ENCODE peak calls at places on chromosomes 3 and 15, in four cellular contexts. One of them, this sample, is unnamed.

GRCh38 chr15:76973362-76973743 is 21.6 kb upstream of the PSTPIP1 start:
- DNase-seq in colonic mucosa: no peak
- DNase-seq in GM13977: peak
- DNase-seq in mesothelial cell of epicardium: no peak
- DNase-seq in this sample: no peak

GRCh38 chr3:157574580-157574979 is 71.4 kb upstream of the VEPH1 start:
- DNase-seq in colonic mucosa: no peak
- DNase-seq in GM13977: no peak
- DNase-seq in mesothelial cell of epicardium: no peak
- DNase-seq in this sample: no peak

GRCh38 chr3:164174049-164174448 is 904.2 kb downstream of the SI start:
- DNase-seq in colonic mucosa: no peak
- DNase-seq in GM13977: no peak
- DNase-seq in mesothelial cell of epicardium: no peak
- DNase-seq in this sample: no peak

GRCh38 chr15:71629761-71630499 is 180.4 kb upstream of the NR2E3 start:
- DNase-seq in colonic mucosa: no peak
- DNase-seq in GM13977: no peak
- DNase-seq in mesothelial cell of epicardium: no peak
- DNase-seq in this sample: no peak

GRCh38 chr15:79028411-79028964 is 62.1 kb downstream of the RASGRF1 start:
- DNase-seq in colonic mucosa: peak
- DNase-seq in GM13977: peak
- DNase-seq in mesothelial cell of epicardium: no peak
- DNase-seq in this sample: no peak

GRCh38 chr3:141484701-141485287 is 2.0 kb upstream of the RASA2 start:
- DNase-seq in colonic mucosa: no peak
- DNase-seq in GM13977: no peak
- DNase-seq in mesothelial cell of epicardium: no peak
- DNase-seq in this sample: no peak

GRCh38 chr3:114892880-114893279 is 254.2 kb downstream of the ZBTB20 start:
- DNase-seq in colonic mucosa: no peak
- DNase-seq in GM13977: no peak
- DNase-seq in mesothelial cell of epicardium: no peak
- DNase-seq in this sample: no peak

GRCh38 chr3:127209155-127209839 is 16.4 kb downstream of the PRR23E start:
- DNase-seq in colonic mucosa: peak
- DNase-seq in GM13977: no peak
- DNase-seq in mesothelial cell of epicardium: no peak
- DNase-seq in this sample: peak

GRCh38 chr3:112048911-112049310 is 14.4 kb downstream of the TMPRSS7 start:
- DNase-seq in colonic mucosa: no peak
- DNase-seq in GM13977: no peak
- DNase-seq in mesothelial cell of epicardium: no peak
- DNase-seq in this sample: no peak

GRCh38 chr3:122589297-122589696 is 11.8 kb downstream of the PARP15 start:
- DNase-seq in colonic mucosa: no peak
- DNase-seq in GM13977: no peak
- DNase-seq in mesothelial cell of epicardium: no peak
- DNase-seq in this sample: no peak

GRCh38 chr15:62927196-62927595 is 115.4 kb upstream of the TPM1 start:
- DNase-seq in colonic mucosa: no peak
- DNase-seq in GM13977: no peak
- DNase-seq in mesothelial cell of epicardium: no peak
- DNase-seq in this sample: no peak

GRCh38 chr3:64114651-64115050 is 91.4 kb upstream of the PSMD6 start:
- DNase-seq in colonic mucosa: no peak
- DNase-seq in GM13977: no peak
- DNase-seq in mesothelial cell of epicardium: no peak
- DNase-seq in this sample: no peak

GRCh38 chr3:64108784-64109317 is 85.6 kb upstream of the PSMD6 start:
- DNase-seq in colonic mucosa: no peak
- DNase-seq in GM13977: no peak
- DNase-seq in mesothelial cell of epicardium: no peak
- DNase-seq in this sample: no peak

GRCh38 chr3:64109438-64109837 is 86.1 kb upstream of the PSMD6 start:
- DNase-seq in colonic mucosa: peak
- DNase-seq in GM13977: no peak
- DNase-seq in mesothelial cell of epicardium: no peak
- DNase-seq in this sample: no peak

GRCh38 chr3:64111083-64111482 is 87.8 kb upstream of the PSMD6 start:
- DNase-seq in colonic mucosa: no peak
- DNase-seq in GM13977: no peak
- DNase-seq in mesothelial cell of epicardium: no peak
- DNase-seq in this sample: no peak

DNA sequence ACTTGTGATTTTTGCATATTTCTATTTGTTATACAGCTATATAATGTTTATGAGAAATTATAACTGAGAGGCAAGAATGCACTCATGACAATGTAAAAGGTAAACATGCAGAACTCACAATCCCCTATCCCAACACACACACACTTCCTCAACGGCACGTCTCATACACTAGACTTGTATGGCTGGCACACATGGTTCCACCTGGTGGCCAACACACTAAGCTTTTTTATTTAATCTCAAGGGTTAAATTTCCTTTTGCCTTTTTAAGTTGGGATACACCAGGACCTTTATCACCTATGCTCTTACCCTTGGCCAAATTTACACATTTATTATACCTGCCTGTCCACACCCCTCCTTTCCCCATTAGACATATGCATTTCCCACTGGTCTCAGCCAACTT is 88.6 kb upstream of the PSMD6 start:
- DNase-seq in colonic mucosa: no peak
- DNase-seq in GM13977: no peak
- DNase-seq in mesothelial cell of epicardium: no peak
- DNase-seq in this sample: no peak
- TF ChIP-seq CTCF in colonic mucosa: no peak
- TF ChIP-seq CTCF in GM13977: no peak
- TF ChIP-seq CTCF in mesothelial cell of epicardium: no peak
- TF ChIP-seq CTCF in this sample: no peak

DNA sequence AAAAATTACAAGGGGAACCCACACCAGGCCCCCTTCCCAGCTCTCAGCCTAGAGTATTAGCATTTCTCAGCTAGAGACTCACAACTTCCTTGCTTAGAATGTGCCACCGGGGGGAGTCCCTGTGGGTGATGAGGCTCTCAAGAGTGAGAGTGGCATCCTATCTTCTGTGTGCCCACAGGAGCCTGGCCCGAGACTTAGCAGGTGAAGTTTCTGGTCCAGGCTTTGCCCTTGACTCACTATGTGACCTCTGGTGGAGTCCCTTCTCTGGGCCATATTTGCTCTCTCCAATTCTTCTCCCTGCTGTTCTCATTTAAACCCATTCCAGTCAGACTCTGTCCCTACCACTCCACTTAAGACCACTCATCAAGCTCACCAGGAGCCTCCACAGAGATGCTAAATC is 18.1 kb downstream of the CLK3 start:
- DNase-seq in colonic mucosa: no peak
- DNase-seq in GM13977: no peak
- DNase-seq in mesothelial cell of epicardium: no peak
- DNase-seq in this sample: no peak
- TF ChIP-seq CTCF in colonic mucosa: no peak
- TF ChIP-seq CTCF in GM13977: peak
- TF ChIP-seq CTCF in mesothelial cell of epicardium: no peak
- TF ChIP-seq CTCF in this sample: no peak

GRCh38 chr3:480070-480469 is 283.5 kb downstream of the CHL1 start:
- DNase-seq in colonic mucosa: no peak
- DNase-seq in GM13977: no peak
- DNase-seq in mesothelial cell of epicardium: no peak
- DNase-seq in this sample: no peak

GRCh38 chr3:484302-484701 is 287.7 kb downstream of the CHL1 start:
- DNase-seq in colonic mucosa: no peak
- DNase-seq in GM13977: no peak
- DNase-seq in mesothelial cell of epicardium: no peak
- DNase-seq in this sample: no peak

GRCh38 chr3:487580-487979 is 291.0 kb downstream of the CHL1 start:
- DNase-seq in colonic mucosa: no peak
- DNase-seq in GM13977: no peak
- DNase-seq in mesothelial cell of epicardium: no peak
- DNase-seq in this sample: no peak

GRCh38 chr3:482479-482878 is 285.9 kb downstream of the CHL1 start:
- DNase-seq in colonic mucosa: no peak
- DNase-seq in GM13977: no peak
- DNase-seq in mesothelial cell of epicardium: no peak
- DNase-seq in this sample: no peak

DNA sequence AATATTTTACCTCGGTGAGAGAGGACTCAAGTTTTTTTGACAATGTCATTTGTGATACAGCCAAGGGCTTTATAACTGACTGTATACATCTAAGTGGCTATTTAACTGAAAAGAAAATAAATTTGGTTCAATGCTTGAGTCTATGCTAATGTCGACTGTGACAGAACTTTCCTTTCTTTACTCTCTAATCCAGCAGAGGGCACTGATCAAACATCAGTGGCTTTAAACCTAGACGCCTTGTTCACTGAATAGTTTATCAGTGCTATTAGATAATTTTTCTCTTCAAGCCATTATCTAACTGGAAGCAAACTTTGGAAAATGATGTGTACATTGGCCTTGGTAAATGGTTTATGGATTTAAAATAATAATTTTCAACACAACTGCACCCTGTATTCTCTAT is 285.1 kb downstream of the CHL1 start:
- DNase-seq in colonic mucosa: no peak
- DNase-seq in GM13977: peak
- DNase-seq in mesothelial cell of epicardium: no peak
- DNase-seq in this sample: no peak
- TF ChIP-seq CTCF in colonic mucosa: no peak
- TF ChIP-seq CTCF in GM13977: peak
- TF ChIP-seq CTCF in mesothelial cell of epicardium: peak
- TF ChIP-seq CTCF in this sample: peak

DNA sequence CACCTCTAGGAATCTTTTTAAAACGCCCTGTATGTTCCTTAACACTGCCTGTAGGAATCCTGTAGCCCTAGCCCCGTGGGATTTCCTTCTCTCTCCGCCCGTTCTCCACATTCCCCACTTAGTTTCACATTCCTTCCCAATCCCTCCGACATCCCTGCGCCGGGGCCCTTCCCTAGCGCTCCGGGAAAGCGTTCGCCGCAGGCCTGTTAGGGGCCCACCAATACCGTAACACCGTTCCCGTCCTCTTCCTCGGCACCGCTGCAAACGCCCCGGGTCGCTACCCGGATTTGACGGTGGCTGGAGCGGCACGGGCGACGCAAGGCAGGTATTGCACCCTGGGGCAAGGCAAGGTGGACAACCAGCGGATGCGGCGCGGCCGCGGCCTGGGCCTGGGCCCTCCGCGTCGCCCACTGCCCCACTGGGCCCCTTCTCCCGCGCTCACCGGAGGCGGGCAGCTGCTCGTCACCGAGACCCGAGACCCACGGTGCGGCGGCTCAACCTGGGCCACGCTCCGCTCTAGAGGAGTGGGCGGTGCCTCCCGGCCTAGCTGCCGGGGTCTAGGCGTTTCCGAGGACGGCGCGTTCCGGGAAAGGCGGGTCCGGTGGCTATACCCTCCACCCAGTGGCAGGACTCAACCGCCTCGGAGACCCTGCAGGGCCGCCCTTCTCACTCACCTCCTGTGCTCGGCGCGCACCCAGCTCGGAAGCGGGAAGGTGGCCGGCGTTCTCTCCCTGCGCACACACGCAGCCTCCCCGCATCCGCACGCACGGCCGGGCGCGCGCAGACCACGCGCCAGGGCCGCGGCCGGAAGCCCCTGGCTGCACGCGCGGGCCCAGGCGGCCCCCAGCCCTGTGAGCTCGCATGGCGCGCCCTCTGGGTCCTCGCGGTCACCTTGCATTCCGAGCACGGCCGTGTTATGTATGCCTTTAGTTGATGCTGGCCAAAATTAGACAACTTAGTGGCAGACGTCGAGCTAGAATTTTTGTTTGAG is at the start of gene B3GALNT1:
- DNase-seq in colonic mucosa: peak
- DNase-seq in GM13977: peak
- DNase-seq in mesothelial cell of epicardium: peak
- DNase-seq in this sample: peak
- TF ChIP-seq CTCF in colonic mucosa: no peak
- TF ChIP-seq CTCF in GM13977: peak
- TF ChIP-seq CTCF in mesothelial cell of epicardium: no peak
- TF ChIP-seq CTCF in this sample: peak

DNA sequence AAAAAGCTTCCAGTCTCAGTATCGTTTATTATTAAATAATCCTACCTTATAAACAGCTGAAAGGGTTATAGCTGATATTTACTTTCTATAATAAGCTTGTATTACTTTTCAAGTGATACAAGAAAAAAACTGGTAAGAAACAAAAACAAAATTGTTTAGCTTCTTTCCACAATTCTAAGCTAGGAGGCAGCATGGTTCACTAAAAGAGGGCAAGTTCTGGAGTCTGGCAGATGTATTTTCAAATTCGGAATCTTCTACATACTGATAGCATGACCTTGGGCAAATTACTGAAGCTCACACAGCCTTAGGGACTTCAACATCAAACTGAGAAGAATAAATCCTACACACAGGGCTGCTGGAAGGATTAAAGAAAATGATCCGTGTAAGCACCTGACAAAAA is 15.4 kb downstream of the C15orf62 start:
- DNase-seq in colonic mucosa: no peak
- DNase-seq in GM13977: no peak
- DNase-seq in mesothelial cell of epicardium: no peak
- DNase-seq in this sample: no peak
- TF ChIP-seq CTCF in colonic mucosa: no peak
- TF ChIP-seq CTCF in GM13977: no peak
- TF ChIP-seq CTCF in mesothelial cell of epicardium: no peak
- TF ChIP-seq CTCF in this sample: no peak

GRCh38 chr3:136949708-136950107 is 8.1 kb upstream of the IL20RB start:
- DNase-seq in colonic mucosa: no peak
- DNase-seq in GM13977: no peak
- DNase-seq in mesothelial cell of epicardium: no peak
- DNase-seq in this sample: no peak
- TF ChIP-seq CTCF in colonic mucosa: no peak
- TF ChIP-seq CTCF in GM13977: no peak
- TF ChIP-seq CTCF in mesothelial cell of epicardium: no peak
- TF ChIP-seq CTCF in this sample: peak

This sample was measured in type B pancreatic cell.